ENCODE peak calls at places on chromosomes 2 and 18, in nine cellular contexts. One of them, this sample, is unnamed.

GRCh38 chr2:45716915-45717314 is 65.4 kb downstream of the PRKCE start:
- DNase-seq in endodermal cell: no peak
- DNase-seq in stimulated activated CD4-positive, alpha-beta T cell treated with anti-CD3 and anti-CD28 coated beads, Interleukin-4, amount 100 ng/mL, for 48 hours: no peak
- DNase-seq in NCI-H460: no peak
- DNase-seq in CD4-positive, alpha-beta T cell: no peak
- DNase-seq in NCI-H2171 treated with DMSO at 0.1 percent for 48 hours: no peak
- DNase-seq in T-cell: no peak
- DNase-seq in pons: no peak
- DNase-seq in mesendoderm: no peak
- DNase-seq in this sample: no peak

GRCh38 chr2:86017901-86018896 is 87.5 kb downstream of the POLR1A start:
- DNase-seq in endodermal cell: no peak
- DNase-seq in stimulated activated CD4-positive, alpha-beta T cell treated with anti-CD3 and anti-CD28 coated beads, Interleukin-4, amount 100 ng/mL, for 48 hours: no peak
- DNase-seq in NCI-H460: no peak
- DNase-seq in CD4-positive, alpha-beta T cell: no peak
- DNase-seq in NCI-H2171 treated with DMSO at 0.1 percent for 48 hours: no peak
- DNase-seq in T-cell: no peak
- DNase-seq in pons: no peak
- DNase-seq in mesendoderm: no peak
- DNase-seq in this sample: peak

GRCh38 chr2:222876947-222877346 is 16.1 kb downstream of the ACSL3 start:
- DNase-seq in endodermal cell: no peak
- DNase-seq in stimulated activated CD4-positive, alpha-beta T cell treated with anti-CD3 and anti-CD28 coated beads, Interleukin-4, amount 100 ng/mL, for 48 hours: no peak
- DNase-seq in NCI-H460: no peak
- DNase-seq in CD4-positive, alpha-beta T cell: no peak
- DNase-seq in NCI-H2171 treated with DMSO at 0.1 percent for 48 hours: no peak
- DNase-seq in T-cell: no peak
- DNase-seq in pons: no peak
- DNase-seq in mesendoderm: no peak
- DNase-seq in this sample: no peak

GRCh38 chr2:134917958-134918517 is 584 bp upstream of the CCNT2 start:
- DNase-seq in endodermal cell: no peak
- DNase-seq in stimulated activated CD4-positive, alpha-beta T cell treated with anti-CD3 and anti-CD28 coated beads, Interleukin-4, amount 100 ng/mL, for 48 hours: no peak
- DNase-seq in NCI-H460: no peak
- DNase-seq in CD4-positive, alpha-beta T cell: peak
- DNase-seq in NCI-H2171 treated with DMSO at 0.1 percent for 48 hours: peak
- DNase-seq in T-cell: peak
- DNase-seq in pons: no peak
- DNase-seq in mesendoderm: no peak
- DNase-seq in this sample: peak

GRCh38 chr2:105796131-105796638 is 51.5 kb downstream of the NCK2 start:
- DNase-seq in endodermal cell: no peak
- DNase-seq in stimulated activated CD4-positive, alpha-beta T cell treated with anti-CD3 and anti-CD28 coated beads, Interleukin-4, amount 100 ng/mL, for 48 hours: no peak
- DNase-seq in NCI-H460: no peak
- DNase-seq in CD4-positive, alpha-beta T cell: no peak
- DNase-seq in NCI-H2171 treated with DMSO at 0.1 percent for 48 hours: no peak
- DNase-seq in T-cell: no peak
- DNase-seq in pons: no peak
- DNase-seq in mesendoderm: no peak
- DNase-seq in this sample: no peak

GRCh38 chr2:174334781-174335604 is at the start of gene SP9:
- DNase-seq in endodermal cell: peak
- DNase-seq in stimulated activated CD4-positive, alpha-beta T cell treated with anti-CD3 and anti-CD28 coated beads, Interleukin-4, amount 100 ng/mL, for 48 hours: no peak
- DNase-seq in NCI-H460: no peak
- DNase-seq in CD4-positive, alpha-beta T cell: no peak
- DNase-seq in NCI-H2171 treated with DMSO at 0.1 percent for 48 hours: no peak
- DNase-seq in T-cell: no peak
- DNase-seq in pons: no peak
- DNase-seq in mesendoderm: peak
- DNase-seq in this sample: no peak

GRCh38 chr2:58640042-58640441 is 398.9 kb upstream of the FANCL start:
- DNase-seq in endodermal cell: peak
- DNase-seq in stimulated activated CD4-positive, alpha-beta T cell treated with anti-CD3 and anti-CD28 coated beads, Interleukin-4, amount 100 ng/mL, for 48 hours: no peak
- DNase-seq in NCI-H460: no peak
- DNase-seq in CD4-positive, alpha-beta T cell: no peak
- DNase-seq in NCI-H2171 treated with DMSO at 0.1 percent for 48 hours: no peak
- DNase-seq in T-cell: no peak
- DNase-seq in pons: no peak
- DNase-seq in mesendoderm: peak
- DNase-seq in this sample: no peak

GRCh38 chr2:198374375-198375072 is 570.1 kb downstream of the PLCL1 start:
- DNase-seq in endodermal cell: peak
- DNase-seq in stimulated activated CD4-positive, alpha-beta T cell treated with anti-CD3 and anti-CD28 coated beads, Interleukin-4, amount 100 ng/mL, for 48 hours: no peak
- DNase-seq in NCI-H460: peak
- DNase-seq in CD4-positive, alpha-beta T cell: no peak
- DNase-seq in NCI-H2171 treated with DMSO at 0.1 percent for 48 hours: no peak
- DNase-seq in T-cell: no peak
- DNase-seq in pons: peak
- DNase-seq in mesendoderm: peak
- DNase-seq in this sample: peak

GRCh38 chr2:189222440-189222839 is 42.9 kb upstream of the COL5A2 start:
- DNase-seq in endodermal cell: no peak
- DNase-seq in stimulated activated CD4-positive, alpha-beta T cell treated with anti-CD3 and anti-CD28 coated beads, Interleukin-4, amount 100 ng/mL, for 48 hours: no peak
- DNase-seq in NCI-H460: peak
- DNase-seq in CD4-positive, alpha-beta T cell: no peak
- DNase-seq in NCI-H2171 treated with DMSO at 0.1 percent for 48 hours: no peak
- DNase-seq in T-cell: no peak
- DNase-seq in pons: peak
- DNase-seq in mesendoderm: no peak
- DNase-seq in this sample: peak

GRCh38 chr2:190763901-190764514 is 115.1 kb downstream of the NAB1 start:
- DNase-seq in endodermal cell: no peak
- DNase-seq in stimulated activated CD4-positive, alpha-beta T cell treated with anti-CD3 and anti-CD28 coated beads, Interleukin-4, amount 100 ng/mL, for 48 hours: no peak
- DNase-seq in NCI-H460: no peak
- DNase-seq in CD4-positive, alpha-beta T cell: no peak
- DNase-seq in NCI-H2171 treated with DMSO at 0.1 percent for 48 hours: no peak
- DNase-seq in T-cell: no peak
- DNase-seq in pons: no peak
- DNase-seq in mesendoderm: no peak
- DNase-seq in this sample: peak

GRCh38 chr2:168660859-168661258 is 141.6 kb upstream of the NOSTRIN start:
- DNase-seq in endodermal cell: peak
- DNase-seq in stimulated activated CD4-positive, alpha-beta T cell treated with anti-CD3 and anti-CD28 coated beads, Interleukin-4, amount 100 ng/mL, for 48 hours: no peak
- DNase-seq in NCI-H460: no peak
- DNase-seq in CD4-positive, alpha-beta T cell: no peak
- DNase-seq in NCI-H2171 treated with DMSO at 0.1 percent for 48 hours: peak
- DNase-seq in T-cell: no peak
- DNase-seq in pons: no peak
- DNase-seq in mesendoderm: peak
- DNase-seq in this sample: no peak

GRCh38 chr2:33213648-33214047 is 262.8 kb upstream of the RASGRP3 start:
- DNase-seq in endodermal cell: no peak
- DNase-seq in stimulated activated CD4-positive, alpha-beta T cell treated with anti-CD3 and anti-CD28 coated beads, Interleukin-4, amount 100 ng/mL, for 48 hours: no peak
- DNase-seq in NCI-H460: no peak
- DNase-seq in CD4-positive, alpha-beta T cell: no peak
- DNase-seq in NCI-H2171 treated with DMSO at 0.1 percent for 48 hours: no peak
- DNase-seq in T-cell: no peak
- DNase-seq in pons: no peak
- DNase-seq in mesendoderm: no peak
- DNase-seq in this sample: no peak

GRCh38 chr2:73202156-73203054 is at the start of gene NOTO:
- DNase-seq in endodermal cell: peak
- DNase-seq in stimulated activated CD4-positive, alpha-beta T cell treated with anti-CD3 and anti-CD28 coated beads, Interleukin-4, amount 100 ng/mL, for 48 hours: no peak
- DNase-seq in NCI-H460: no peak
- DNase-seq in CD4-positive, alpha-beta T cell: no peak
- DNase-seq in NCI-H2171 treated with DMSO at 0.1 percent for 48 hours: no peak
- DNase-seq in T-cell: no peak
- DNase-seq in pons: no peak
- DNase-seq in mesendoderm: peak
- DNase-seq in this sample: no peak

GRCh38 chr18:26703170-26703933 is 155.0 kb upstream of the KCTD1 start:
- DNase-seq in endodermal cell: peak
- DNase-seq in stimulated activated CD4-positive, alpha-beta T cell treated with anti-CD3 and anti-CD28 coated beads, Interleukin-4, amount 100 ng/mL, for 48 hours: no peak
- DNase-seq in NCI-H460: no peak
- DNase-seq in CD4-positive, alpha-beta T cell: no peak
- DNase-seq in NCI-H2171 treated with DMSO at 0.1 percent for 48 hours: no peak
- DNase-seq in T-cell: no peak
- DNase-seq in pons: no peak
- DNase-seq in mesendoderm: peak
- DNase-seq in this sample: no peak

GRCh38 chr2:239371726-239372686 is 28.8 kb downstream of the HDAC4 start:
- DNase-seq in endodermal cell: peak
- DNase-seq in stimulated activated CD4-positive, alpha-beta T cell treated with anti-CD3 and anti-CD28 coated beads, Interleukin-4, amount 100 ng/mL, for 48 hours: no peak
- DNase-seq in NCI-H460: no peak
- DNase-seq in CD4-positive, alpha-beta T cell: no peak
- DNase-seq in NCI-H2171 treated with DMSO at 0.1 percent for 48 hours: no peak
- DNase-seq in T-cell: no peak
- DNase-seq in pons: no peak
- DNase-seq in mesendoderm: no peak
- DNase-seq in this sample: no peak

GRCh38 chr2:27977623-27978312 is 87.2 kb downstream of the BABAM2 start:
- DNase-seq in endodermal cell: no peak
- DNase-seq in stimulated activated CD4-positive, alpha-beta T cell treated with anti-CD3 and anti-CD28 coated beads, Interleukin-4, amount 100 ng/mL, for 48 hours: no peak
- DNase-seq in NCI-H460: peak
- DNase-seq in CD4-positive, alpha-beta T cell: no peak
- DNase-seq in NCI-H2171 treated with DMSO at 0.1 percent for 48 hours: no peak
- DNase-seq in T-cell: no peak
- DNase-seq in pons: no peak
- DNase-seq in mesendoderm: no peak
- DNase-seq in this sample: peak